ENCODE peak calls at places on chromosomes 3 and 15, in four cellular contexts. S is GM12878, W is HepG2, Z is K562. A is an unnamed sample.

GRCh38 chr3:164465172-164465571 is 613.1 kb downstream of the SI start:
- DNase-seq in W (no peak), Z (no peak), S (no peak), A (no peak)

GRCh38 chr3:126523745-126524428 is at the start of gene CHST13:
- DNase-seq in W (peak), S (no peak), Z (peak), A (peak)

GRCh38 chr3:177460100-177460499 is 262.8 kb upstream of the TBL1XR1 start:
- DNase-seq in S (no peak), Z (no peak), W (no peak), A (no peak)

GRCh38 chr3:42118762-42119361 is 27.7 kb downstream of the TRAK1 start:
- DNase-seq in Z (peak), S (peak), W (peak), A (peak)

GRCh38 chr3:186427627-186428026 is 65.6 kb upstream of the DGKG start:
- DNase-seq in W (no peak), Z (no peak), S (no peak), A (no peak)

GRCh38 chr3:143337387-143337786 is 217.8 kb downstream of the CHST2 start:
- DNase-seq in W (no peak), S (no peak), Z (no peak), A (no peak)

GRCh38 chr3:147354621-147355020 is 51.7 kb downstream of the ZIC4 start:
- DNase-seq in Z (no peak), W (no peak), S (no peak), A (no peak)

GRCh38 chr3:127964053-127964452 is 49.0 kb downstream of the KBTBD12 start:
- DNase-seq in S (no peak), Z (no peak), W (no peak), A (no peak)

GRCh38 chr3:102206506-102207145 is 228.2 kb upstream of the ZPLD1 start:
- DNase-seq in Z (no peak), W (no peak), S (no peak), A (no peak)

GRCh38 chr3:96266395-96267187 is 547.8 kb upstream of the EPHA6 start:
- DNase-seq in S (no peak), Z (no peak), W (peak), A (no peak)

GRCh38 chr3:151709847-151710246 is 23.9 kb upstream of the AADACL2 start:
- DNase-seq in S (no peak), Z (no peak), W (no peak), A (no peak)

GRCh38 chr15:39786444-39787056 is 3.9 kb upstream of the FSIP1 start:
- DNase-seq in W (peak), S (no peak), Z (peak), A (peak)

GRCh38 chr3:50396502-50396901 is 37.2 kb upstream of the TMEM115 start:
- DNase-seq in Z (no peak), S (no peak), W (no peak), A (no peak)

GRCh38 chr3:9884555-9885165 is 4.6 kb upstream of the CIDEC start:
- DNase-seq in S (no peak), W (peak), Z (peak), A (no peak)

GRCh38 chr15:58430224-58430787 is 1.5 kb upstream of the LIPC start:
- DNase-seq in Z (peak), W (no peak), S (no peak), A (no peak)

GRCh38 chr15:62495670-62496328 is 330.7 kb upstream of the C2CD4B start:
- DNase-seq in S (no peak), W (no peak), Z (no peak), A (no peak)

GRCh38 chr3:182794806-182795369 is 1.6 kb downstream of the ATP11B start:
- DNase-seq in Z (no peak), S (no peak), W (no peak), A (no peak)

GRCh38 chr3:43372809-43373587 is 86.7 kb downstream of the SNRK start:
- DNase-seq in W (no peak), Z (no peak), S (no peak), A (no peak)

GRCh38 chr3:43373588-43373935 is 87.2 kb downstream of the SNRK start:
- DNase-seq in W (no peak), S (no peak), Z (no peak), A (no peak)

GRCh38 chr3:43379343-43379742 is 93.0 kb downstream of the SNRK start:
- DNase-seq in W (no peak), Z (no peak), S (no peak), A (no peak)

GRCh38 chr3:43378066-43378935 is 92.0 kb downstream of the SNRK start:
- DNase-seq in S (peak), Z (peak), W (peak), A (peak)
- TF ChIP-seq SP1 in S (no peak), Z (no peak), W (no peak), A (no peak)

GRCh38 chr15:48062476-48062875 is 58.3 kb upstream of the SLC24A5 start:
- DNase-seq in Z (no peak), W (no peak), S (no peak), A (peak)
- TF ChIP-seq TARDBP in Z (no peak), W (no peak), S (no peak), A (no peak)

DNA sequence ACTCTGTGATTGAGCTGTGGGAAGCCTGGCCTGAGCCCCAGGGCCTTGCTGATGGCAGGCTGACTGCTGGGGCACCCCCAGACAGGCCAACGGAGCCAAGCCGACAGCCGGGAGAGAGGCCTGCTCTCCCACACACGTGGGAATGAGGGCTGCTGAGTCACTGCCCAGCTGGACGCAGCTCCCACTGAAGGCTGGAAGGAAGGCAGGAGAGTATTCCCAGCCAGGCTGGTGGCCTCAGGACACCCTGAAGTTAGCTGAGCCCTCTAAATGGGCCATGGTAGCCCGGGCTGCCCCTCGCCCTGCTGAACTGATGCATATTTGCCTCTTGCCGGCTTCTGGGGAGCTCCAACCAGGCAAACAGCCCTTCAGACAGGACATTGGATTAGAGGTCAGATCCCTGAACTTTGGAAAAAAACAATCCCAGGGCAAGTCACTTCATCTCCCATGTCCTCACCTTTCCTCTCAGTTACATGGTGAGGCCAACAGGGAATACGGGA is 98.1 kb upstream of the TLE3 start:
- DNase-seq in Z (peak), S (no peak), W (peak), A (no peak)
- TF ChIP-seq SP1 in Z (no peak), S (no peak), W (no peak), A (no peak)

GRCh38 chr3:48428863-48429415 is 947 bp downstream of the PLXNB1 start:
- DNase-seq in W (no peak), Z (peak), S (no peak), A (no peak)

GRCh38 chr3:48426944-48427629 is 2.8 kb downstream of the PLXNB1 start:
- DNase-seq in W (peak), S (no peak), Z (no peak), A (no peak)

GRCh38 chr3:48426401-48426909 is 3.4 kb downstream of the PLXNB1 start:
- DNase-seq in Z (no peak), W (no peak), S (no peak), A (no peak)

GRCh38 chr3:48428088-48428862 is 1.6 kb downstream of the PLXNB1 start:
- DNase-seq in W (peak), S (no peak), Z (no peak), A (no peak)

GRCh38 chr3:48427630-48427962 is 2.3 kb downstream of the PLXNB1 start:
- DNase-seq in W (no peak), S (no peak), Z (no peak), A (no peak)
- TF ChIP-seq TARDBP in W (no peak), S (no peak), Z (no peak), A (no peak)

GRCh38 chr3:86537171-86537570 is 453.8 kb downstream of the VGLL3 start:
- DNase-seq in S (no peak), W (no peak), Z (no peak), A (no peak)
- TF ChIP-seq SP1 in S (no peak), W (no peak), Z (no peak), A (no peak)

GRCh38 chr15:30992073-30992363 is 590 bp upstream of the MTMR10 start:
- DNase-seq in Z (no peak), W (peak), S (no peak), A (no peak)
- TF ChIP-seq TARDBP in Z (no peak), W (no peak), S (no peak), A (no peak)

GRCh38 chr15:89975482-89976291 is 25.4 kb upstream of the ZNF710 start:
- DNase-seq in W (no peak), Z (no peak), S (no peak), A (no peak)

GRCh38 chr15:89967892-89968291 is 33.2 kb upstream of the ZNF710 start:
- DNase-seq in S (no peak), W (no peak), Z (no peak), A (no peak)

GRCh38 chr15:89972085-89972484 is 29.0 kb upstream of the ZNF710 start:
- DNase-seq in W (no peak), S (no peak), Z (no peak), A (no peak)

DNA sequence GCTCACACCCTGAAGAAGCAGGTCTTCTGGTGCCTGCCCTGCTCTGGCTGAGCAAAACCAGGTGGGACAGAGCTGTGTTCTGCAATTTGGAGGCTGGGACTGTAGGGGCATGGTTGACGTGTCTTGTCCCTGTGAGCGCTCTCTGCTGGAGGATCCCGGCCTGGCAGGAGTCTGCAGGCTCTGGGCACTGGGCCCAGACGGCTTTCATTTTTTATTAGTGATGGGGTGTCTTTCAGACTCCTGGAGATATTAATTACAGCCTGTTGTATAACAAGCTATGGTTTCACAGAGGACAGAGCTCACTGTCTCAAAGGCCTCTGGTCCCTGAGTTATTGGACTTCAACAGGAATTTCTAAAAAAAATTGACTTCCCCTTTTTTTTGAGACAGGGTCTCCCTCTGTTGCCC is 29.5 kb upstream of the ZNF710 start:
- DNase-seq in W (peak), S (peak), Z (peak), A (peak)
- TF ChIP-seq SP1 in W (no peak), S (no peak), Z (no peak), A (no peak)

GRCh38 chr15:55277116-55277564 is 12.5 kb downstream of the RAB27A start:
- DNase-seq in W (no peak), S (peak), Z (no peak), A (no peak)
- TF ChIP-seq TARDBP in W (no peak), S (no peak), Z (no peak), A (no peak)

GRCh38 chr3:141000027-141000663 is 51.0 kb upstream of the SPSB4 start:
- DNase-seq in W (peak), S (peak), Z (peak), A (peak)
- TF ChIP-seq SP1 in W (no peak), S (no peak), Z (no peak), A (no peak)